ENCODE peak calls at places on chromosomes 3 and 15, in ten cellular contexts. One of them, this sample, is unnamed.

GRCh38 chr3:29937185-29937584 is 656.3 kb downstream of the RBMS3 start:
- DNase-seq in CD8-positive, alpha-beta T cell: no peak
- DNase-seq in transverse colon: no peak
- DNase-seq in brain microvascular endothelial cell: peak
- DNase-seq in HFF-Myc: no peak
- DNase-seq in PC-3: peak
- DNase-seq in pancreas: no peak
- DNase-seq in spleen: no peak
- DNase-seq in heart left ventricle: no peak
- DNase-seq in AG04450: no peak
- DNase-seq in this sample: no peak

GRCh38 chr3:46987485-46988401 is 8.3 kb downstream of the NBEAL2 start:
- DNase-seq in CD8-positive, alpha-beta T cell: peak
- DNase-seq in transverse colon: peak
- DNase-seq in brain microvascular endothelial cell: no peak
- DNase-seq in HFF-Myc: no peak
- DNase-seq in PC-3: no peak
- DNase-seq in pancreas: peak
- DNase-seq in spleen: peak
- DNase-seq in heart left ventricle: peak
- DNase-seq in AG04450: no peak
- DNase-seq in this sample: peak

GRCh38 chr3:125212509-125213372 is at the start of gene SLC12A8:
- DNase-seq in CD8-positive, alpha-beta T cell: no peak
- DNase-seq in transverse colon: peak
- DNase-seq in brain microvascular endothelial cell: no peak
- DNase-seq in HFF-Myc: no peak
- DNase-seq in PC-3: peak
- DNase-seq in pancreas: peak
- DNase-seq in spleen: no peak
- DNase-seq in heart left ventricle: no peak
- DNase-seq in AG04450: no peak
- DNase-seq in this sample: no peak

GRCh38 chr3:107928084-107928445 is 162.8 kb downstream of the CD47 start:
- DNase-seq in CD8-positive, alpha-beta T cell: no peak
- DNase-seq in transverse colon: peak
- DNase-seq in brain microvascular endothelial cell: peak
- DNase-seq in HFF-Myc: no peak
- DNase-seq in PC-3: peak
- DNase-seq in pancreas: no peak
- DNase-seq in spleen: no peak
- DNase-seq in heart left ventricle: no peak
- DNase-seq in AG04450: no peak
- DNase-seq in this sample: no peak

GRCh38 chr3:43340403-43340802 is 54.1 kb downstream of the SNRK start:
- DNase-seq in CD8-positive, alpha-beta T cell: no peak
- DNase-seq in transverse colon: no peak
- DNase-seq in brain microvascular endothelial cell: no peak
- DNase-seq in HFF-Myc: no peak
- DNase-seq in PC-3: no peak
- DNase-seq in pancreas: no peak
- DNase-seq in spleen: no peak
- DNase-seq in heart left ventricle: no peak
- DNase-seq in AG04450: no peak
- DNase-seq in this sample: no peak

GRCh38 chr3:47444103-47444502 is 31.6 kb downstream of the SCAP start:
- DNase-seq in CD8-positive, alpha-beta T cell: no peak
- DNase-seq in transverse colon: no peak
- DNase-seq in brain microvascular endothelial cell: no peak
- DNase-seq in HFF-Myc: no peak
- DNase-seq in PC-3: no peak
- DNase-seq in pancreas: no peak
- DNase-seq in spleen: no peak
- DNase-seq in heart left ventricle: no peak
- DNase-seq in AG04450: no peak
- DNase-seq in this sample: no peak

GRCh38 chr3:119894195-119894594 is 112.3 kb downstream of the NR1I2 start:
- DNase-seq in CD8-positive, alpha-beta T cell: no peak
- DNase-seq in transverse colon: no peak
- DNase-seq in brain microvascular endothelial cell: no peak
- DNase-seq in HFF-Myc: no peak
- DNase-seq in PC-3: no peak
- DNase-seq in pancreas: no peak
- DNase-seq in spleen: no peak
- DNase-seq in heart left ventricle: no peak
- DNase-seq in AG04450: no peak
- DNase-seq in this sample: no peak

GRCh38 chr15:93241696-93242585 is 152.9 kb upstream of the RGMA start:
- DNase-seq in CD8-positive, alpha-beta T cell: no peak
- DNase-seq in transverse colon: no peak
- DNase-seq in brain microvascular endothelial cell: no peak
- DNase-seq in HFF-Myc: no peak
- DNase-seq in PC-3: no peak
- DNase-seq in pancreas: no peak
- DNase-seq in spleen: no peak
- DNase-seq in heart left ventricle: no peak
- DNase-seq in AG04450: no peak
- DNase-seq in this sample: no peak

GRCh38 chr3:33438284-33438668 is 1.9 kb downstream of the UBP1 start:
- DNase-seq in CD8-positive, alpha-beta T cell: no peak
- DNase-seq in transverse colon: no peak
- DNase-seq in brain microvascular endothelial cell: no peak
- DNase-seq in HFF-Myc: no peak
- DNase-seq in PC-3: peak
- DNase-seq in pancreas: no peak
- DNase-seq in spleen: no peak
- DNase-seq in heart left ventricle: no peak
- DNase-seq in AG04450: no peak
- DNase-seq in this sample: peak

GRCh38 chr3:33438871-33439270 is 1.3 kb downstream of the UBP1 start:
- DNase-seq in CD8-positive, alpha-beta T cell: no peak
- DNase-seq in transverse colon: no peak
- DNase-seq in brain microvascular endothelial cell: no peak
- DNase-seq in HFF-Myc: no peak
- DNase-seq in PC-3: no peak
- DNase-seq in pancreas: no peak
- DNase-seq in spleen: no peak
- DNase-seq in heart left ventricle: no peak
- DNase-seq in AG04450: no peak
- DNase-seq in this sample: no peak

GRCh38 chr3:33440328-33440577 is at the start of gene UBP1:
- DNase-seq in CD8-positive, alpha-beta T cell: no peak
- DNase-seq in transverse colon: peak
- DNase-seq in brain microvascular endothelial cell: no peak
- DNase-seq in HFF-Myc: no peak
- DNase-seq in PC-3: no peak
- DNase-seq in pancreas: peak
- DNase-seq in spleen: peak
- DNase-seq in heart left ventricle: peak
- DNase-seq in AG04450: no peak
- DNase-seq in this sample: no peak

GRCh38 chr3:33440578-33441321 is 545 bp upstream of the UBP1 start:
- DNase-seq in CD8-positive, alpha-beta T cell: peak
- DNase-seq in transverse colon: no peak
- DNase-seq in brain microvascular endothelial cell: peak
- DNase-seq in HFF-Myc: peak
- DNase-seq in PC-3: peak
- DNase-seq in pancreas: peak
- DNase-seq in spleen: peak
- DNase-seq in heart left ventricle: peak
- DNase-seq in AG04450: peak
- DNase-seq in this sample: peak

GRCh38 chr3:33439421-33440327 is 531 bp downstream of the UBP1 start:
- DNase-seq in CD8-positive, alpha-beta T cell: peak
- DNase-seq in transverse colon: peak
- DNase-seq in brain microvascular endothelial cell: peak
- DNase-seq in HFF-Myc: no peak
- DNase-seq in PC-3: peak
- DNase-seq in pancreas: peak
- DNase-seq in spleen: no peak
- DNase-seq in heart left ventricle: peak
- DNase-seq in AG04450: no peak
- DNase-seq in this sample: peak
- TF ChIP-seq CTCF in CD8-positive, alpha-beta T cell: no peak
- TF ChIP-seq CTCF in transverse colon: peak
- TF ChIP-seq CTCF in brain microvascular endothelial cell: peak
- TF ChIP-seq CTCF in HFF-Myc: no peak
- TF ChIP-seq CTCF in PC-3: no peak
- TF ChIP-seq CTCF in pancreas: no peak
- TF ChIP-seq CTCF in spleen: peak
- TF ChIP-seq CTCF in heart left ventricle: peak
- TF ChIP-seq CTCF in AG04450: peak
- TF ChIP-seq CTCF in this sample: peak

GRCh38 chr15:43505723-43506122 is 11.7 kb upstream of the MAP1A start:
- DNase-seq in CD8-positive, alpha-beta T cell: no peak
- DNase-seq in transverse colon: no peak
- DNase-seq in brain microvascular endothelial cell: peak
- DNase-seq in HFF-Myc: no peak
- DNase-seq in PC-3: no peak
- DNase-seq in pancreas: no peak
- DNase-seq in spleen: no peak
- DNase-seq in heart left ventricle: no peak
- DNase-seq in AG04450: peak
- DNase-seq in this sample: no peak

GRCh38 chr15:43509002-43509922 is 8.1 kb upstream of the MAP1A start:
- DNase-seq in CD8-positive, alpha-beta T cell: no peak
- DNase-seq in transverse colon: no peak
- DNase-seq in brain microvascular endothelial cell: no peak
- DNase-seq in HFF-Myc: no peak
- DNase-seq in PC-3: no peak
- DNase-seq in pancreas: no peak
- DNase-seq in spleen: no peak
- DNase-seq in heart left ventricle: no peak
- DNase-seq in AG04450: no peak
- DNase-seq in this sample: no peak

GRCh38 chr15:43509923-43510229 is 7.5 kb upstream of the MAP1A start:
- DNase-seq in CD8-positive, alpha-beta T cell: no peak
- DNase-seq in transverse colon: no peak
- DNase-seq in brain microvascular endothelial cell: no peak
- DNase-seq in HFF-Myc: no peak
- DNase-seq in PC-3: no peak
- DNase-seq in pancreas: no peak
- DNase-seq in spleen: no peak
- DNase-seq in heart left ventricle: no peak
- DNase-seq in AG04450: no peak
- DNase-seq in this sample: no peak

GRCh38 chr15:43510230-43511011 is 7.0 kb upstream of the MAP1A start:
- DNase-seq in CD8-positive, alpha-beta T cell: peak
- DNase-seq in transverse colon: peak
- DNase-seq in brain microvascular endothelial cell: peak
- DNase-seq in HFF-Myc: peak
- DNase-seq in PC-3: peak
- DNase-seq in pancreas: peak
- DNase-seq in spleen: peak
- DNase-seq in heart left ventricle: peak
- DNase-seq in AG04450: peak
- DNase-seq in this sample: peak

GRCh38 chr15:43508421-43508820 is 9.0 kb upstream of the MAP1A start:
- DNase-seq in CD8-positive, alpha-beta T cell: no peak
- DNase-seq in transverse colon: no peak
- DNase-seq in brain microvascular endothelial cell: no peak
- DNase-seq in HFF-Myc: no peak
- DNase-seq in PC-3: no peak
- DNase-seq in pancreas: no peak
- DNase-seq in spleen: no peak
- DNase-seq in heart left ventricle: no peak
- DNase-seq in AG04450: no peak
- DNase-seq in this sample: no peak
- H3K4me3 ChIP-seq in CD8-positive, alpha-beta T cell: no peak
- H3K4me3 ChIP-seq in transverse colon: no peak
- H3K4me3 ChIP-seq in brain microvascular endothelial cell: no peak
- H3K4me3 ChIP-seq in HFF-Myc: no peak
- H3K4me3 ChIP-seq in PC-3: no peak
- H3K4me3 ChIP-seq in pancreas: no peak
- H3K4me3 ChIP-seq in spleen: no peak
- H3K4me3 ChIP-seq in heart left ventricle: no peak
- H3K4me3 ChIP-seq in AG04450: no peak
- H3K4me3 ChIP-seq in this sample: no peak

DNA sequence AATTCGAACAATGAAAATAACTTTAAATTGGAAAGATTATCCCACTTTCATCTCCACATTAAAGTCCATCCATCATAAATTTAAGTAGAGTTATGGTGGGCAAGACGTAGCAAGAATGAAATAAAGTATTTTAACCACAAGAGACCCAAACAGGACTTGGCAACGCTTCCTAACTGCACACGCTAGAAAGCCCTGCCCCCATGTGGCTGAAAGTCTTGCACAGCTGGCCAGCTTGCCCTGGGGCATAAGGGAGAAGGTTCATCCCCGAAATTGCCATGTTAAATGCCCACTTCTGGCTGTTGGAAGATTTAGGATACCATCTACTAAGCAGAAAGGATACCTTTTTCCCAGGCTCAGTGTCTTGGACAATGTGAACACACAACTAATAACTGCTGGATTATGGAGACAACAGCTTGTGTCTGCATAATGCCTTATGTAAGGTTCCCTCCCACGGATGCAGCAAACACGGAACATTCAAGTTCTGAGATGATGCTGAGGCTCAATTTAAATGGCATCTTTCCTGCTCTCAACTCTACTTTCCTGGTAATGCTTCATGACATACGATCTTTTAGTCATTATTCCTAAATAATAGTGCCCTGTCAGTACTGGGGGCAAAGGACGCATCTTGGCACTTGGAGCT is 116.6 kb upstream of the TJP1 start:
- DNase-seq in CD8-positive, alpha-beta T cell: no peak
- DNase-seq in transverse colon: no peak
- DNase-seq in brain microvascular endothelial cell: no peak
- DNase-seq in HFF-Myc: no peak
- DNase-seq in PC-3: peak
- DNase-seq in pancreas: no peak
- DNase-seq in spleen: no peak
- DNase-seq in heart left ventricle: no peak
- DNase-seq in AG04450: no peak
- DNase-seq in this sample: no peak
- TF ChIP-seq CTCF in CD8-positive, alpha-beta T cell: no peak
- TF ChIP-seq CTCF in transverse colon: peak
- TF ChIP-seq CTCF in brain microvascular endothelial cell: peak
- TF ChIP-seq CTCF in HFF-Myc: peak
- TF ChIP-seq CTCF in PC-3: peak
- TF ChIP-seq CTCF in pancreas: no peak
- TF ChIP-seq CTCF in spleen: no peak
- TF ChIP-seq CTCF in heart left ventricle: peak
- TF ChIP-seq CTCF in AG04450: peak
- TF ChIP-seq CTCF in this sample: no peak

DNA sequence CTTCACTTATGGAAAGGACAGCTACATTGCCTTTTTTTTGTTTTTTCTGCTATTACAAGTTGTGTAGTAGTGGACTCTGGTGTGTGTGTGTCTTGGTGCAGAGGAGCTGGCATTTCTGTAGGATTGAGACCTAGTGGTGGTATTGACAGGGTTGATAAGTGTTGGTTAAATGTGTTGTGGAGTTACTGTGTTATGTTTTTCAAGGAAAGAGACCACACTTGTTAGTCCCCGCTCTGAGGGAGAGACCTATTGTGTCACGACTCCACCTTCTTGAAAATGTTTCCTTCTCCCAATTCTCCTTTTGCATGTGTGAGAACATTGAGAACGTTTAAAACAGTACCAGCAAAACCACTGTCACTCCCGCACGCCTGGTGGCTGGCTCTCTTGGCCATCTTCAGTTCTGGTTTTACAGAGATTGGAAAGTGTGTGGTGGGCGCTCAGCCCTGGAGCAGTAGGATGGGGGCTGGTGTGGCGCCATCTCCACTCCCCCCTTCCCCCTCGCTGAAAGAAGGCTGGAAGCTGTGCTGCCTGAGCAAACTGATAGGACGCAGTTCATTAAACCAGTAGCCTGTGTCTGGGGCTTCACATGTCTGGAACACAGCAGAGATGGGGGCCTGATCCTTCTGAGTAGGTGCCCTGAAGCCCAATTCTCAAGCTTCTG is 5.5 kb downstream of the KLF13 start:
- DNase-seq in CD8-positive, alpha-beta T cell: no peak
- DNase-seq in transverse colon: no peak
- DNase-seq in brain microvascular endothelial cell: no peak
- DNase-seq in HFF-Myc: no peak
- DNase-seq in PC-3: no peak
- DNase-seq in pancreas: no peak
- DNase-seq in spleen: peak
- DNase-seq in heart left ventricle: no peak
- DNase-seq in AG04450: no peak
- DNase-seq in this sample: no peak
- H3K4me3 ChIP-seq in CD8-positive, alpha-beta T cell: peak
- H3K4me3 ChIP-seq in transverse colon: no peak
- H3K4me3 ChIP-seq in brain microvascular endothelial cell: no peak
- H3K4me3 ChIP-seq in HFF-Myc: no peak
- H3K4me3 ChIP-seq in PC-3: no peak
- H3K4me3 ChIP-seq in pancreas: no peak
- H3K4me3 ChIP-seq in spleen: no peak
- H3K4me3 ChIP-seq in heart left ventricle: no peak
- H3K4me3 ChIP-seq in AG04450: no peak
- H3K4me3 ChIP-seq in this sample: no peak